ENCODE peak calls at places on chromosomes 5 and 9, in seven cellular contexts. Y, N, R, J, O, U and V are unnamed samples.

GRCh38 chr9:125904155-125904841 is 157.1 kb downstream of the PBX3 start:
- DNase-seq in O (peak; percentile 70), Y (no peak), R (no peak), N (no peak), U (peak; percentile 30), J (no peak), V (no peak)

GRCh38 chr9:93020785-93021670 is 37.5 kb upstream of the SUSD3 start:
- DNase-seq in R (no peak), Y (no peak), N (no peak), J (no peak), O (no peak), U (peak; percentile 7), V (no peak)

GRCh38 chr9:35510745-35511428 is 21.0 kb downstream of the RUSC2 start:
- DNase-seq in Y (no peak), N (no peak), J (peak; percentile 71), U (peak; percentile 98), O (peak; percentile 90), R (peak; percentile 51), V (no peak)

GRCh38 chr9:75960561-75960960 is 70.1 kb downstream of the PCSK5 start:
- DNase-seq in U (no peak), N (no peak), Y (no peak), J (no peak), O (no peak), R (no peak), V (no peak)

GRCh38 chr5:136028782-136029742 is at the start of gene TGFBI:
- DNase-seq in J (peak; percentile 77), R (peak; percentile 66), O (peak; percentile 42), U (peak; percentile 70), Y (peak; percentile 76), N (no peak), V (no peak)

GRCh38 chr5:149878371-149878770 is 66.2 kb downstream of the PDE6A start:
- DNase-seq in Y (no peak), J (no peak), N (no peak), U (no peak), R (no peak), O (no peak), V (no peak)

GRCh38 chr5:125298258-125298657 is 551.8 kb upstream of the ZNF608 start:
- DNase-seq in N (no peak), O (peak; percentile 62), J (no peak), Y (no peak), R (no peak), U (no peak), V (no peak)

GRCh38 chr9:34793428-34793827 is 83.5 kb upstream of the CCL21 start:
- DNase-seq in U (no peak), R (no peak), Y (no peak), N (no peak), J (no peak), O (no peak), V (no peak)

GRCh38 chr5:172866802-172867748 is 33.0 kb downstream of the ERGIC1 start:
- DNase-seq in N (no peak), U (peak; percentile 33), O (no peak), Y (peak; percentile 35), J (peak; percentile 90), R (peak; percentile 58), V (no peak)
- H3K4me1 ChIP-seq in N (peaks cover 42% of the 10 kb centered on the region), U (peaks cover 51% of the 10 kb centered on the region), O (peaks cover 53% of the 10 kb centered on the region), Y (peaks cover 20% of the 10 kb centered on the region), J (peaks cover 90% of the 10 kb centered on the region), R (peaks cover 62% of the 10 kb centered on the region), V (peaks cover 38% of the 10 kb centered on the region)

GRCh38 chr5:172878585-172879433 is 44.8 kb downstream of the ERGIC1 start:
- DNase-seq in R (no peak), U (peak; percentile 89), O (no peak), N (no peak), J (peak; percentile 55), Y (no peak), V (no peak)
- H3K27ac ChIP-seq in R (peak overlapping the region; percentile 80), U (peak overlapping the region; percentile 79), O (no peak overlapping the region), N (no peak overlapping the region), J (peak overlapping the region; percentile 95), Y (peak overlapping the region; percentile 39), V (peak overlapping the region; percentile 44)

DNA sequence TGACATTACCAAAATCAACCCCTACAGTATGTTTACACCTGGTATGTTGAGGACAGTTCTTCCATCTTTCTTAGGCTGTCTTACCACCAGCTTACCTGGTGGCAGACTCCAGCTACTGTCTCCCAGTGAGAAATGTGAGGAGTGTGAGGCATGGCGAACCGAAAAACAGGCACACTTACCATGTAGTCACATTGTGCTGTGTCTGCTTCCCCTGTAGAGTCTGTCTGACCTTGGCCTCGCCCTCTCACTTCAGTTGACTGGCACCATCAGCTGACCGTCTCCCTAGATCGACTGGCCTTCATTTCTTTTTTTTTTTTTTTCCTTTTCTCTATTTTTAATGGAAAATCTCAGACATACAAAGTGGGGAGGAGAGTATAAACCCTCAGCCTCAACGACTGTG is 4.9 kb downstream of the ACO1 start:
- DNase-seq in U (no peak), J (no peak), Y (peak; percentile 24), N (no peak), O (no peak), R (no peak), V (no peak)
- TF ChIP-seq CTCF in U (no peak), J (no peak), Y (no peak), N (no peak), O (no peak), R (no peak), V (no peak)

DNA sequence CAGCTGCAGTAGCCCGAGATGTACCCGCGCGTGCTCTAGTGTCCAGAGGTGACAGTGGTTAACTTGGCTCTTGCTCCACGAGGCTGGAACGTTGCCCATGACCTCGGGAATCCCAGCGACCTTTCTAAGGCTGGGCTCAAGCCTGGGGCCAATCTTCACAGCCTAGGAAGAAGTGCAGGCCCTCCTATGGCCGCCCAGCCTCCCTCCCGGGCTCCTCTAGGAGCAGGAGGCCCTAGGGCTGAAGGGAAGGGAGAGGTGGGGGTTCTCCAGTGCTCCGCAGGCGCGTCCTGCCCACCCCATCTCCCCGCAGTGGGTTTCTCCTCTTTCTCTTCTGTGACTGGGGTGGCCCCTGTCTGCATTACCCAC is 13.3 kb downstream of the NR2F1 start:
- DNase-seq in J (no peak), U (no peak), O (no peak), Y (no peak), N (no peak), R (no peak), V (no peak)
- H3K4me1 ChIP-seq in J (no peaks in the 10 kb centered on the region), U (peaks cover 27% of the 10 kb centered on the region), O (peaks cover 14% of the 10 kb centered on the region), Y (peaks cover 7% of the 10 kb centered on the region), N (no peaks in the 10 kb centered on the region), R (peaks cover 31% of the 10 kb centered on the region), V (peaks cover 15% of the 10 kb centered on the region)

GRCh38 chr5:43359738-43360137 is 46.5 kb upstream of the HMGCS1 start:
- DNase-seq in Y (no peak), O (no peak), N (no peak), U (no peak), R (no peak), J (no peak), V (no peak)
- H3K27ac ChIP-seq in Y (no peak overlapping the region), O (no peak overlapping the region), N (no peak overlapping the region), U (no peak overlapping the region), R (no peak overlapping the region), J (no peak overlapping the region), V (no peak overlapping the region)

GRCh38 chr5:56585466-56585865 is 229.9 kb upstream of the MAP3K1 start:
- DNase-seq in N (no peak), J (no peak), U (peak; percentile 36), O (peak; percentile 26), Y (no peak), R (no peak), V (no peak)
- TF ChIP-seq CTCF in N (no peak), J (no peak), U (no peak), O (no peak), Y (no peak), R (no peak), V (no peak)